ENCODE peak calls at places on chromosomes 4 and X, in eight cellular contexts. F is bronchial epithelial cell; P is HS-5; E is activated CD4-positive, alpha-beta T cell treated with anti-CD3 and anti-CD28 coated beads, Interleukin-2, amount 10 ng/mL, durations not matched to agents 7 days and 5 days; S is adipocyte; K is NCI-H446 treated with DMSO at 0.1 percent for 48 hours; Q is T-helper 9 cell; V is GM10248. Y is an unnamed sample.

GRCh38 chr4:152815078-152815477 is 35.3 kb downstream of the ARFIP1 start:
- DNase-seq in S (peak; percentile 45), V (no peak), K (no peak), F (peak; percentile 5), Q (no peak), P (no peak), E (no peak), Y (no peak)

GRCh38 chr4:5134620-5135019 is 83.3 kb downstream of the STK32B start:
- DNase-seq in P (no peak), E (no peak), K (no peak), V (no peak), S (no peak), Q (no peak), F (no peak), Y (no peak)

GRCh38 chr4:101287332-101287731 is 60.0 kb downstream of the PPP3CA start:
- DNase-seq in Q (no peak), K (no peak), S (no peak), V (no peak), F (no peak), P (no peak), E (no peak), Y (no peak)

GRCh38 chrX:85052636-85053343 is 49.1 kb downstream of the APOOL start:
- DNase-seq in V (no peak), F (peak; percentile 84), K (no peak), Q (no peak), S (peak; percentile 80), P (peak; percentile 58), E (no peak), Y (no peak)

GRCh38 chr4:30718889-30719252 is 1.3 kb upstream of the PCDH7 start:
- DNase-seq in K (no peak), S (peak; percentile 64), P (no peak), F (peak; percentile 40), Q (no peak), V (no peak), E (no peak), Y (no peak)

GRCh38 chrX:50700921-50701320 is 113.1 kb downstream of the SHROOM4 start:
- DNase-seq in P (no peak), K (no peak), E (no peak), Q (no peak), F (no peak), S (no peak), V (no peak), Y (no peak)

GRCh38 chr4:170675568-170676262 is 586.0 kb upstream of the AADAT start:
- DNase-seq in Q (no peak), V (no peak), K (no peak), S (peak; percentile 11), P (no peak), E (no peak), F (peak; percentile 23), Y (no peak)

GRCh38 chrX:49071877-49072711 is 1.7 kb downstream of the PRAF2 start:
- DNase-seq in K (no peak), V (no peak), E (no peak), Q (no peak), F (peak; percentile 66), S (peak; percentile 49), P (no peak), Y (no peak)

GRCh38 chr4:89184407-89184806 is 73.1 kb downstream of the TIGD2 start:
- DNase-seq in P (no peak), Q (no peak), E (no peak), S (no peak), V (no peak), K (no peak), F (no peak), Y (no peak)

GRCh38 chr4:8280876-8281440 is 11.4 kb downstream of the HTRA3 start:
- DNase-seq in S (no peak), V (no peak), Q (no peak), P (no peak), K (no peak), F (no peak), E (no peak), Y (no peak)

GRCh38 chr4:126451237-126451885 is 1136.6 kb downstream of the FAT4 start:
- DNase-seq in E (no peak), K (no peak), Q (no peak), P (no peak), V (no peak), S (peak; percentile 32), F (peak; percentile 10), Y (no peak)

GRCh38 chr4:879730-880079 is 52.4 kb downstream of the GAK start:
- DNase-seq in F (no peak), V (peak; percentile 79), E (peak; percentile 57), S (no peak), P (no peak), Q (peak; percentile 19), K (no peak), Y (no peak)

GRCh38 chr4:14636563-14636962 is 365.7 kb upstream of the CPEB2 start:
- DNase-seq in K (no peak), P (no peak), V (no peak), Q (no peak), E (no peak), F (peak; percentile 11), S (no peak), Y (no peak)

GRCh38 chr4:666436-666810 is 7.7 kb downstream of the ATP5ME start:
- DNase-seq in V (no peak), K (no peak), Q (no peak), P (no peak), S (no peak), E (no peak), F (no peak), Y (no peak)

GRCh38 chrX:41823402-41823801 is 99.4 kb downstream of the GPR82 start:
- DNase-seq in E (no peak), S (no peak), F (no peak), Q (no peak), V (no peak), P (no peak), K (no peak), Y (no peak)

GRCh38 chr4:182486895-182487294 is 243.7 kb downstream of the TENM3 start:
- DNase-seq in E (no peak), V (no peak), F (no peak), P (no peak), K (no peak), Q (no peak), S (no peak), Y (no peak)

Y was measured in GDM1.